ENCODE peak calls at places on chromosome 4, in four cellular contexts. O, E, T and H are unnamed samples.

GRCh38 chr4:53730431-53730830 is 139.1 kb upstream of the LNX1 start:
- DNase-seq in O (no peak), E (no peak), T (no peak), H (no peak)

GRCh38 chr4:17662694-17663093 is 48.3 kb downstream of the MED28 start:
- DNase-seq in O (no peak), E (no peak), T (no peak), H (no peak)

GRCh38 chr4:81565137-81565870 is 93.6 kb upstream of the RASGEF1B start:
- DNase-seq in O (no peak), E (peak; percentile 39), T (no peak), H (no peak)

GRCh38 chr4:92210906-92211305 is 92.9 kb upstream of the GRID2 start:
- DNase-seq in O (no peak), E (no peak), T (no peak), H (no peak)

GRCh38 chr4:107366016-107366415 is 329.9 kb upstream of the DKK2 start:
- DNase-seq in O (no peak), E (no peak), T (no peak), H (no peak)

GRCh38 chr4:83686166-83686565 is 150.3 kb downstream of the GPAT3 start:
- DNase-seq in O (no peak), E (no peak), T (no peak), H (no peak)

GRCh38 chr4:76219299-76220055 is 5.9 kb upstream of the SCARB2 start:
- DNase-seq in O (no peak), E (no peak), T (no peak), H (no peak)

GRCh38 chr4:18314731-18315130 is 293.2 kb upstream of the LCORL start:
- DNase-seq in O (no peak), E (no peak), T (no peak), H (no peak)

GRCh38 chr4:80107374-80107773 is 34.3 kb upstream of the ANTXR2 start:
- DNase-seq in O (no peak), E (no peak), T (no peak), H (no peak)

GRCh38 chr4:26032572-26033320 is 118.7 kb downstream of the SMIM20 start:
- DNase-seq in O (no peak), E (peak; percentile 33), T (no peak), H (no peak)

GRCh38 chr4:27429260-27429970 is 568.8 kb downstream of the STIM2 start:
- DNase-seq in O (no peak), E (no peak), T (no peak), H (no peak)

GRCh38 chr4:159444668-159445067 is 341.8 kb downstream of the RAPGEF2 start:
- DNase-seq in O (no peak), E (no peak), T (no peak), H (no peak)

GRCh38 chr4:146513548-146513947 is 8.2 kb downstream of the SLC10A7 start:
- DNase-seq in O (no peak), E (no peak), T (no peak), H (no peak)

GRCh38 chr4:175106301-175106700 is 188.1 kb downstream of the ADAM29 start:
- DNase-seq in O (no peak), E (no peak), T (no peak), H (no peak)

GRCh38 chr4:47075919-47076318 is 44.6 kb downstream of the GABRB1 start:
- DNase-seq in O (no peak), E (no peak), T (no peak), H (no peak)

GRCh38 chr4:48345542-48345941 is 4.2 kb downstream of the SLAIN2 start:
- DNase-seq in O (no peak), E (no peak), T (no peak), H (no peak)

GRCh38 chr4:105022811-105023667 is 123.6 kb upstream of the TET2 start:
- DNase-seq in O (no peak), E (no peak), T (no peak), H (no peak)

GRCh38 chr4:7166286-7166685 is 26.1 kb upstream of the SORCS2 start:
- DNase-seq in O (no peak), E (peak; percentile 5), T (no peak), H (no peak)

GRCh38 chr4:8871417-8872401 is at the start of gene HMX1:
- DNase-seq in O (peak; percentile 22), E (no peak), T (no peak), H (no peak)

GRCh38 chr4:5636766-5637670 is 71.3 kb downstream of the EVC2 start:
- DNase-seq in O (no peak), E (no peak), T (no peak), H (no peak)

GRCh38 chr4:150336676-150337412 is 245.1 kb upstream of the MAB21L2 start:
- DNase-seq in O (no peak), E (no peak), T (no peak), H (no peak)

GRCh38 chr4:128191115-128191897 is 96.3 kb downstream of the PGRMC2 start:
- DNase-seq in O (peak; percentile 72), E (peak; percentile 55), T (peak; percentile 50), H (peak; percentile 62)

GRCh38 chr4:156581693-156582092 is 389.9 kb downstream of the PDGFC start:
- DNase-seq in O (no peak), E (no peak), T (no peak), H (no peak)

GRCh38 chr4:88360256-88360655 is 18.4 kb upstream of the HERC6 start:
- DNase-seq in O (no peak), E (no peak), T (no peak), H (no peak)

GRCh38 chr4:46950826-46951225 is 41.8 kb upstream of the COX7B2 start:
- DNase-seq in O (no peak), E (no peak), T (no peak), H (no peak)